ENCODE peak calls at places on chromosomes 13 and 19, in five cellular contexts. H, N, P, L and R are unnamed samples.

GRCh38 chr13:47213057-47213456 is 316.2 kb upstream of the HTR2A start:
- DNase-seq in H (no peak), N (no peak), P (no peak), L (no peak), R (peak)

GRCh38 chr19:29724102-29724641 is 9.1 kb upstream of the C19orf12 start:
- DNase-seq in H (peak), N (peak), P (peak), L (peak), R (peak)

GRCh38 chr13:46104868-46105267 is at the start of gene CPB2:
- DNase-seq in H (no peak), N (no peak), P (no peak), L (no peak), R (no peak)

GRCh38 chr19:37470216-37470615 is 1.1 kb downstream of the ZNF570 start:
- DNase-seq in H (no peak), N (no peak), P (no peak), L (no peak), R (no peak)

GRCh38 chr19:12789098-12789903 is 2.0 kb upstream of the JUNB start:
- DNase-seq in H (no peak), N (peak), P (no peak), L (no peak), R (peak)

GRCh38 chr19:5896365-5897076 is 7.1 kb downstream of the NDUFA11 start:
- DNase-seq in H (no peak), N (no peak), P (no peak), L (no peak), R (no peak)

GRCh38 chr13:106417467-106418110 is 117.9 kb downstream of the EFNB2 start:
- DNase-seq in H (peak), N (no peak), P (no peak), L (no peak), R (no peak)

GRCh38 chr13:75494491-75494890 is 12.5 kb upstream of the TBC1D4 start:
- DNase-seq in H (no peak), N (no peak), P (no peak), L (no peak), R (peak)

GRCh38 chr19:30693179-30693578 is 321.0 kb downstream of the ZNF536 start:
- DNase-seq in H (no peak), N (peak), P (no peak), L (no peak), R (no peak)

GRCh38 chr19:54209748-54210494 is 9.3 kb downstream of the RPS9 start:
- DNase-seq in H (no peak), N (peak), P (no peak), L (no peak), R (peak)

GRCh38 chr19:54232552-54232934 is 9.7 kb upstream of the LILRB3 start:
- DNase-seq in H (no peak), N (no peak), P (no peak), L (no peak), R (no peak)

GRCh38 chr13:112587767-112588489 is at the start of gene TUBGCP3:
- DNase-seq in H (peak), N (peak), P (peak), L (peak), R (peak)

GRCh38 chr13:38582133-38582532 is 104.7 kb upstream of the FREM2 start:
- DNase-seq in H (no peak), N (peak), P (peak), L (no peak), R (peak)

GRCh38 chr13:94058821-94059360 is 420.6 kb downstream of the DCT start:
- DNase-seq in H (no peak), N (no peak), P (no peak), L (no peak), R (no peak)

GRCh38 chr19:10430505-10431253 is 10.3 kb downstream of the PDE4A start:
- DNase-seq in H (no peak), N (no peak), P (no peak), L (peak), R (peak)

GRCh38 chr19:4636151-4636717 is 3.1 kb upstream of the TNFAIP8L1 start:
- DNase-seq in H (peak), N (peak), P (peak), L (peak), R (peak)
- H2BK15ac ChIP-seq in H (no peak), N (no peak), P (peak), L (no peak), R (peak)

GRCh38 chr13:114128348-114128623 is 4.1 kb downstream of the RASA3 start:
- DNase-seq in H (no peak), N (no peak), P (no peak), L (no peak), R (no peak)
- H2BK15ac ChIP-seq in H (no peak), N (no peak), P (no peak), L (no peak), R (peak)

DNA sequence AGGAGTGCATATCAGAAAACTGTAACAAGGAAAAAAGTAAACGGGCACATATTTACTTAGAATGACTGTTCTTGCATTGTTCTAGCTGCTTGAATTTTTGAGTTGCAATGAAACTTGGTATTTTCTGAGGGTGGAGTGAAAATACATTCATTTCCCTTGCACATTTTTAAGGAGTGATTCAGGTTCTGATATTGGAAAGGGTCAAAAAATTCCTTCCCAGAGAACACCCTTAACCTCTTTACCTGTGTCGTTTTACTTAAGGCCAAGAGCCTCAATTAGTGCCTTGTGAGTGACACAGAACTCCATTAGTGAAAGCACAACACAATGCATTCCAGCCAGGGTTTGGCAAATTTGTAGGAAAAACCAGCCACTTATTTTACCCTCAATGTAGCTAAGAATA is 2.3 kb downstream of the ITGBL1 start:
- DNase-seq in H (no peak), N (no peak), P (no peak), L (no peak), R (peak)
- H2BK15ac ChIP-seq in H (no peak), N (no peak), P (no peak), L (no peak), R (peak)

GRCh38 chr19:8363803-8364771 is at the start of gene ANGPTL4:
- DNase-seq in H (peak), N (peak), P (peak), L (peak), R (peak)
- H2BK15ac ChIP-seq in H (no peak), N (no peak), P (peak), L (no peak), R (peak)

DNA sequence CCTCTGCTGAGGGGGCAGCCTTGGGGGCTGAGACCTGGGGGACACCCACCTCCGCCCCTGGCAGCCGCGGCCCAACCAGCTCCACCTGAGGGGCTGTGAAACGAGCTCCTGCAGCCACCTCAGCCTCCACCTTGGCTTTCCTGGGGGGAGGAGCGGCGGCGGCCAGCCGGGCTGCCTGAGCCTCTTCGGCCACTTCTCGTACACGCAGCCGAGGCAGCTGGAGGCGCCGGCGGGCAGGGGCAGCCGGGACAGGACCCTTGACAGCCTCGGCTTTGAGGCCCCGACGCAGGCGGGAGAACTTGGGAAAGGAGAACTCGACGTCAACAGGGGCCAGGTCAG is 7.6 kb upstream of the HIPK4 start:
- DNase-seq in H (no peak), N (no peak), P (no peak), L (no peak), R (no peak)
- H2BK15ac ChIP-seq in H (no peak), N (no peak), P (peak), L (no peak), R (no peak)

DNA sequence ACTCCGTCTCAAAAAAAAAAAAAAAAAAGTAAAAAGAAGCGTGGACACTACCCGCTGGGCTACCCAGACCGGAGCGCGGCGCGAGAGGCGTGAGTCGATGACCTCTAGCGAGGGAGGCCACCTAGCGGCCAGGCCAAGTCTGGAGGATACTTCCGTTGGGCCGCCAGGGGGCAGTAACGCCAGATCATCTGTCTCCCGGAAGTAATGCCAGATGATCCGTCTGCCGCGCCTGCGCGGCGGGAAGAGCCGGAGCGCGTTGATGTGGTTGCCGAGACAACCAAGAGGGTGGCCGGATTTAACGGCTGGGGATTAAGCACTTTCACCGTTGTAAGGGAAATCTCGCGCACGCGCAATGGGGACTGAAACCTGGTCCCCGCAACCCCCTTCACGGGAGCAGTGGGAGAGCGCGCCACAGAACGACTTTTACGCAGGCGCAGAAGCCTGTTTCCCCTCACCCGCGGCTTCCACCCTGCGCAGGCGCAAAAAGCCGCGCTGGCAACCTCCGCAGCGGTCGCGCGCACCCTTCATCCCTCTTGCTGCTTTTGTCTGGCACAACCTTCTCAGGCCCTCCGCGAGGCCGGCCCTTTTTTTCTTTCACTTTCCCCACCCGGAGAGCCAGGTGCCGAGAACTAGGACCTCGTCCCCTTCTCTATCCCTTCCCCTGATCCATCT is 1.0 kb upstream of the U2AF2 start:
- DNase-seq in H (peak), N (peak), P (peak), L (peak), R (peak)
- H2BK15ac ChIP-seq in H (no peak), N (no peak), P (peak), L (no peak), R (no peak)

GRCh38 chr13:44763604-44764311 is 187.6 kb upstream of the TSC22D1 start:
- DNase-seq in H (no peak), N (no peak), P (no peak), L (no peak), R (no peak)
- H2BK15ac ChIP-seq in H (no peak), N (no peak), P (no peak), L (no peak), R (peak)